ENCODE peak calls at places on chromosomes 5 and 9, in five cellular contexts. L is cardiac muscle cell, B is neuronal stem cell, E is GM23248, G is heart left ventricle. Z is an unnamed sample. For H3K4me1, the result is how much of the 10 kb centered on the place peaks cover.

GRCh38 chr5:181151146-181151545 is 3.8 kb downstream of the OR2V2 start:
- DNase-seq in E (peak), B (no peak), L (no peak), G (no peak), Z (no peak)

GRCh38 chr9:93004561-93004960 is 53.9 kb upstream of the SUSD3 start:
- DNase-seq in L (no peak), B (no peak), E (no peak), G (no peak), Z (no peak)

GRCh38 chr5:93461751-93462150 is 119.3 kb downstream of the NR2F1-AS1 start:
- DNase-seq in B (no peak), G (no peak), L (no peak), E (peak), Z (no peak)

GRCh38 chr9:109771084-109771483 is 8.9 kb upstream of the PALM2AKAP2 start:
- DNase-seq in G (no peak), E (peak), B (peak), L (peak), Z (no peak)

GRCh38 chr5:50965621-50966362 is 299.4 kb downstream of the PARP8 start:
- DNase-seq in E (no peak), L (no peak), G (no peak), B (peak), Z (no peak)

GRCh38 chr5:39108987-39109386 is 34.8 kb upstream of the RICTOR start:
- DNase-seq in B (no peak), G (no peak), E (no peak), L (no peak), Z (no peak)

GRCh38 chr5:170046221-170046620 is 59.5 kb upstream of the FOXI1 start:
- DNase-seq in B (no peak), G (no peak), L (no peak), E (no peak), Z (no peak)

GRCh38 chr5:42993516-42994284 is 46.4 kb downstream of the ANXA2R start:
- DNase-seq in B (no peak), G (no peak), E (peak), L (peak), Z (peak)

GRCh38 chr9:113352006-113352405 is 2.7 kb downstream of the BSPRY start:
- DNase-seq in G (no peak), B (no peak), L (no peak), E (no peak), Z (no peak)

GRCh38 chr9:113350338-113350672 is 964 bp downstream of the BSPRY start:
- DNase-seq in B (no peak), L (no peak), E (no peak), G (no peak), Z (no peak)

GRCh38 chr9:113349434-113350337 is at the start of gene BSPRY:
- DNase-seq in G (no peak), L (no peak), B (no peak), E (peak), Z (no peak)

GRCh38 chr9:113352411-113352810 is 3.1 kb downstream of the BSPRY start:
- DNase-seq in G (no peak), E (peak), L (no peak), B (no peak), Z (no peak)

DNA sequence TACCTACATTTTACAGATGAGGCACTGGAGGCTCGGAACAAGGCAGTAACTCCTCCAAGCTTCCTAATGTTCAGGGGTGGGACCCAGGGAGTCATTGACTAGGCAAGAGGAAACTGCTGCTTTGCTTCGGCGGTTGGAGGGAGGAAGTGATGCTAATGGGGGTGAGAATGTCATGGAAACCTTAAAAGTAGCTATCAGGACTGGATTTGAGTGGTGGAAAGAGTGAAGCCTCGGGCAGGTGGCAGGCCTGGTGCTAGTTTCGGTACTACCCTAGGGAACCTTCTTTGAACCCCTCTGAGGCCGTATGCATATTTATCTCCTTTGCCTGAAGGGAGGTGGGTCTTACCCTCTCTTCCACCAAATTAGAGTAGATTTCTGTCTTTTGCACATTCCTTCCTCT is 1.6 kb downstream of the BSPRY start:
- DNase-seq in G (no peak), L (no peak), E (no peak), B (no peak), Z (no peak)
- H3K4me3 ChIP-seq in G (no peak), L (no peak), E (no peak), B (no peak), Z (no peak)

DNA sequence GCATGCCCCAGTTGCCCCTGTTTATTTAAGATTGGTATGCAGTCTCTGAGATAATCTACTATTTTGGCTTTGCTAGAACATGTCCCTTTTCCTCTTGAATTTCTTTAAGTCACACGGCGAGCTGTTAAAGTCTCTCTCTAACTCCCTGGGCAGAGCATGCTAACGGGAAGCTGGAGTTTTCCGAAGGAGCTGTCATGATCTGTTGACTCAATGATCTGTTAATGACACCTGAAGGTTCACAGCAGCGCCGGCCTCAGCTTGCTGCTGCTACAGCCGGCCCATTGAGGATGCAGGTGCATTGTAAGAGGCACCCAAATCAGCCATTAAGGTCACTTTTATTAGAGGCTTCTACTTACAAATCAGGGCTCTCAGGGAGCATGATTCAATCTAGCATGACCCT is 1203.4 kb downstream of the MAT2B start:
- DNase-seq in E (no peak), L (no peak), B (no peak), G (no peak), Z (no peak)
- H3K4me1 ChIP-seq in E (under half), L (under half), B (under half), G (under half), Z (under half)

GRCh38 chr5:163190283-163190682 is 247.1 kb upstream of the CCNG1 start:
- DNase-seq in B (no peak), L (no peak), G (no peak), E (no peak), Z (no peak)

GRCh38 chr5:163189023-163189553 is 248.3 kb upstream of the CCNG1 start:
- DNase-seq in B (no peak), G (no peak), L (no peak), E (no peak), Z (no peak)

GRCh38 chr5:163193886-163194285 is 243.5 kb upstream of the CCNG1 start:
- DNase-seq in E (no peak), G (no peak), B (no peak), L (no peak), Z (no peak)

GRCh38 chr5:163185315-163185714 is 252.1 kb upstream of the CCNG1 start:
- DNase-seq in L (no peak), E (no peak), B (no peak), G (no peak), Z (no peak)

DNA sequence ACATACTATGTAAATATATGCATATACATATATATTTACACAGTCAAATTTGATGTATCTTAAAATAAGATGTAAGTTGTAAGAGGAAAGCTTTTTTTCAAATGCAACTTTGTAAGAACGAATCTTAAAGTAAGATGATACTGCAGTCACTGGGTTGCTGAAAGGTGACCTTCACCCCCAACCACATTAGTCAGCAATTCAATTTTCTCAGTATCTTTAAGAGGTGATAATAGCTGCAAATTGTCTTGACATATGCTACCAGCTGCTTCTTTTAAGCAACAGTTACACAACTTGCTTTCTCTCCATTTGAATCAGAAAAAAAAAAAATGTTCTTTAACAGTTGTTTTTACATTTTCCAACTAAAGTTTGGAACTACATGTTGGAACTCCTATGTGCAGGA is 246.6 kb upstream of the CCNG1 start:
- DNase-seq in G (no peak), L (no peak), E (no peak), B (no peak), Z (no peak)
- H3K27ac ChIP-seq in G (no peak), L (no peak), E (no peak), B (no peak), Z (no peak)

DNA sequence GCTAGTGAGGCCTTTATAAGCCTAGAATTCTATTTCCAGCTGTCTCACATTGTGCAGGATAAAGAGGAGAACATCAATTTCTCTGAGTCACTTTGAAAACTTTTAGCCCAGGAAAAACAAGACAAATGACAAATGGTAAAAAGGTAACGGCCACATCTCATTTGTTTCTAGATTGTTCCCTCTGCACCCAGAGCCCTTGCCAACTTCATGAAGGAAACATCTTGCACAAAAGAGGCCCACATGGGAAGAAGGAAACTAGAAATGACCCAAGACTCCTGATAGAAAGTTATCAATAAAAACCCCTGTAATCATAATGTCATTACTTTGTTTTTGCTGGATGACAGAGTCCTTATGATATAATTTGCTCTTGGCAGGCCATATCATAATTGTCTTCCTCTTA is 5.3 kb downstream of the DPYSL3 start:
- DNase-seq in E (peak), B (no peak), L (no peak), G (no peak), Z (no peak)
- H3K4me3 ChIP-seq in E (no peak), B (no peak), L (no peak), G (peak), Z (no peak)

Z was measured in effector memory CD4-positive, alpha-beta T cell.